ENCODE peak calls at places on chromosomes 11 and 22, in five cellular contexts. B is hepatocyte, F is H9, N is A549, Q is cardiac muscle cell. I is an unnamed sample. For H3K4me1, the result is how much of the 10 kb centered on the place peaks cover.

GRCh38 chr22:47444746-47445065 is 682.3 kb downstream of the TBC1D22A start:
- DNase-seq in B (no peak), F (no peak), N (no peak), Q (no peak), I (no peak)

GRCh38 chr11:45026835-45027234 is 76.2 kb upstream of the TP53I11 start:
- DNase-seq in B (no peak), F (no peak), N (no peak), Q (no peak), I (no peak)

GRCh38 chr22:32562916-32563315 is 88.3 kb downstream of the FBXO7 start:
- DNase-seq in B (no peak), F (no peak), N (no peak), Q (no peak), I (no peak)

GRCh38 chr11:77175869-77176539 is 48.0 kb downstream of the MYO7A start:
- DNase-seq in B (no peak), F (peak), N (no peak), Q (peak), I (no peak)

GRCh38 chr22:49960967-49961600 is 512 bp downstream of the PIM3 start:
- DNase-seq in B (peak), F (no peak), N (peak), Q (peak), I (peak)

GRCh38 chr11:117827521-117828511 is 3.3 kb upstream of the FXYD2 start:
- DNase-seq in B (no peak), F (peak), N (no peak), Q (no peak), I (peak)

GRCh38 chr11:94400839-94401772 is at the start of gene GPR83:
- DNase-seq in B (peak), F (peak), N (peak), Q (peak), I (no peak)

GRCh38 chr11:26847459-26847858 is 125.6 kb upstream of the SLC5A12 start:
- DNase-seq in B (no peak), F (no peak), N (no peak), Q (no peak), I (no peak)

GRCh38 chr11:63862923-63863322 is 24.0 kb downstream of the MARK2 start:
- DNase-seq in B (no peak), F (no peak), N (peak), Q (no peak), I (peak)

GRCh38 chr22:33105501-33105911 is 47.3 kb upstream of the SYN3 start:
- DNase-seq in B (peak), F (no peak), N (no peak), Q (no peak), I (no peak)

GRCh38 chr11:528166-528814 is 7.1 kb downstream of the HRAS start:
- DNase-seq in B (peak), F (no peak), N (no peak), Q (no peak), I (no peak)

GRCh38 chr11:63916837-63917684 is at the start of gene RCOR2:
- DNase-seq in B (peak), F (peak), N (peak), Q (peak), I (peak)

GRCh38 chr11:47437746-47438418 is 11.1 kb downstream of the RAPSN start:
- DNase-seq in B (peak), F (no peak), N (no peak), Q (no peak), I (peak)

GRCh38 chr11:126304457-126305072 is 705 bp downstream of the DCPS start:
- DNase-seq in B (no peak), F (no peak), N (no peak), Q (no peak), I (no peak)

GRCh38 chr11:97850726-97851125 is 1170.0 kb upstream of the CNTN5 start:
- DNase-seq in B (no peak), F (no peak), N (no peak), Q (no peak), I (no peak)

GRCh38 chr11:65529475-65530156 is 4.7 kb downstream of the SCYL1 start:
- DNase-seq in B (no peak), F (no peak), N (no peak), Q (no peak), I (no peak)

GRCh38 chr11:120043323-120043945 is 94.5 kb downstream of the TRIM29 start:
- DNase-seq in B (no peak), F (peak), N (no peak), Q (no peak), I (no peak)

GRCh38 chr11:59429924-59430516 is 3.8 kb upstream of the OR5A2 start:
- DNase-seq in B (peak), F (no peak), N (peak), Q (peak), I (no peak)

GRCh38 chr22:43154887-43155536 is 3.7 kb downstream of the TSPO start:
- DNase-seq in B (no peak), F (no peak), N (no peak), Q (no peak), I (peak)

GRCh38 chr11:72641900-72642814 is 32.1 kb downstream of the PDE2A start:
- DNase-seq in B (peak), F (peak), N (peak), Q (peak), I (peak)

GRCh38 chr22:50641696-50642607 is 14.0 kb upstream of the ARSA start:
- DNase-seq in B (peak), F (peak), N (no peak), Q (peak), I (no peak)

GRCh38 chr11:12802418-12803085 is 128.3 kb downstream of the TEAD1 start:
- DNase-seq in B (peak), F (no peak), N (peak), Q (no peak), I (peak)
- H3K4me1 ChIP-seq in B (half or more), F (under half), N (half or more), Q (half or more), I (half or more)

GRCh38 chr11:68891356-68891948 is 12.2 kb downstream of the MRPL21 start:
- DNase-seq in B (no peak), F (no peak), N (no peak), Q (no peak), I (no peak)

GRCh38 chr11:68893282-68893681 is 10.3 kb downstream of the MRPL21 start:
- DNase-seq in B (no peak), F (no peak), N (no peak), Q (no peak), I (no peak)

GRCh38 chr11:68892576-68892975 is 11.1 kb downstream of the MRPL21 start:
- DNase-seq in B (no peak), F (no peak), N (no peak), Q (no peak), I (no peak)

GRCh38 chr11:68890490-68891231 is 13.0 kb downstream of the MRPL21 start:
- DNase-seq in B (peak), F (no peak), N (no peak), Q (no peak), I (peak)

GRCh38 chr11:68889948-68890446 is 13.6 kb downstream of the MRPL21 start:
- DNase-seq in B (peak), F (peak), N (peak), Q (peak), I (no peak)
- TF ChIP-seq CTCF in B (peak), F (peak), N (peak), Q (peak), I (peak)

DNA sequence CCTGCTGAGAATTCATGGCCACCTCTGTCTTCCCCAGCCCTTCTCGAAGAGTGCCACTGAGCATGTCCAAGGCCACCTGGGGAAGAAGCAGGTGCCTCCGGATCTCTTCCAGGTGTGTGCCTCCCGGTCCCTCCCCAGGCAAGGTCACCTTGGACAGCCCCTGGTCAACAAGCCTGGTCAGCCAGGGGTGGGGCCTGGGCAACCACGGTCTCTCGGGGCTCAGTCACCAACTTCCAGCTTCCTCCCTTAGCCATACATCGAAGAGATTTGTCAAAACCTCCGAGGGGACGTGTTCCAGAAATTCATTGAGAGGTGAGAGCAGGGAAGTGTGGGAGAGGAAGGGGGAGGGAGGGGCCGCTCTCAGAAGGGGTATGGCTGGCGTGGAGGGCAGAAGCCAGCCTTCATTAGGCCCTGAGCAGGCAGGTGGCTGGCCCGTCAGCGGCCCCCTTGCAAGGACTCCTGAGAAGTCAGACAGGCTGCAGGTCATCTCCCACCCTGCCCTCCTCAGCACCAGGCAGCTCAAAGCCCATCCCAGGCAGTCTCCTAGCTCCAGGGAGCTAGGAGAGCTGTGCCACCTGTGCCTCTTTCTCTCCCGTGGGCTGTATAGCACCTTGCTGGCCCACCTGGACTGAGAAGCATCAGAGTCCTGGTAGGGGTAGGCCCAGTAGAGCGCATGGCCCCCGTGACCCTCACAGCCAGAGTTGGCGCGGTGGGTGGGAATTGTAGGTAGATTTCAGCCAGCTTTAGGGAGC is 9.3 kb upstream of the ANKRD13D start:
- DNase-seq in B (no peak), F (no peak), N (no peak), Q (no peak), I (no peak)
- H3K4me1 ChIP-seq in B (under half), F (under half), N (under half), Q (under half), I (half or more)

GRCh38 chr11:2902784-2903671 is 17.5 kb upstream of the CDKN1C start:
- DNase-seq in B (peak), F (no peak), N (peak), Q (no peak), I (peak)
- TF ChIP-seq CTCF in B (no peak), F (no peak), N (no peak), Q (no peak), I (no peak)

GRCh38 chr22:36385491-36386350 is 2.0 kb downstream of the MYH9 start:
- DNase-seq in B (peak), F (no peak), N (peak), Q (no peak), I (peak)

GRCh38 chr22:36386351-36386899 is 1.3 kb downstream of the MYH9 start:
- DNase-seq in B (peak), F (no peak), N (peak), Q (no peak), I (no peak)

GRCh38 chr22:36386900-36387663 is 685 bp downstream of the MYH9 start:
- DNase-seq in B (peak), F (no peak), N (no peak), Q (no peak), I (peak)

GRCh38 chr22:36383110-36383581 is 4.6 kb downstream of the MYH9 start:
- DNase-seq in B (no peak), F (no peak), N (no peak), Q (no peak), I (peak)

GRCh38 chr22:36384766-36385400 is 2.9 kb downstream of the MYH9 start:
- DNase-seq in B (no peak), F (no peak), N (no peak), Q (no peak), I (no peak)
- H3K4me1 ChIP-seq in B (under half), F (under half), N (half or more), Q (under half), I (half or more)

GRCh38 chr11:61173456-61173855 is 12.2 kb upstream of the VPS37C start:
- DNase-seq in B (no peak), F (no peak), N (peak), Q (no peak), I (peak)
- TF ChIP-seq CTCF in B (no peak), F (no peak), N (peak), Q (no peak), I (peak)

I was measured in stomach.